ENCODE peak calls at places on chromosome 22, in six cellular contexts. F is HepG2; J is WERI-Rb-1; B is CD8-positive, alpha-beta T cell; P is brain microvascular endothelial cell; I is fibroblast of villous mesenchyme. E is an unnamed sample.

GRCh38 chr22:35489225-35489624 is 51.4 kb upstream of the RASD2 start:
- DNase-seq in B (no peak), F (no peak), J (no peak), P (no peak), I (no peak), E (peak; percentile 42)

GRCh38 chr22:22943521-22944267 is 56.1 kb downstream of the IGLL5 start:
- DNase-seq in J (no peak), P (no peak), B (no peak), F (no peak), I (no peak), E (no peak)

GRCh38 chr22:17836977-17837742 is 62.9 kb upstream of the BID start:
- DNase-seq in F (no peak), J (no peak), B (no peak), I (no peak), P (no peak), E (no peak)

GRCh38 chr22:28909375-28909774 is 26.0 kb downstream of the ZNRF3 start:
- DNase-seq in P (peak; percentile 62), I (no peak), B (no peak), J (no peak), F (no peak), E (no peak)

GRCh38 chr22:24304067-24304675 is 33.5 kb downstream of the SPECC1L start:
- DNase-seq in I (no peak), P (no peak), F (no peak), B (no peak), J (no peak), E (no peak)

GRCh38 chr22:29983296-29983917 is 96.9 kb upstream of the HORMAD2 start:
- DNase-seq in J (no peak), P (no peak), F (no peak), I (no peak), B (no peak), E (no peak)

GRCh38 chr22:33793464-33793863 is 126.8 kb downstream of the LARGE1 start:
- DNase-seq in I (no peak), P (no peak), J (no peak), B (no peak), F (no peak), E (no peak)

GRCh38 chr22:38461414-38462081 is 6.3 kb upstream of the KDELR3 start:
- DNase-seq in B (no peak), J (peak; percentile 93), I (peak; percentile 86), P (peak; percentile 72), F (peak; percentile 71), E (peak; percentile 97)

GRCh38 chr22:23119492-23120414 is 22.0 kb downstream of the RSPH14 start:
- DNase-seq in I (no peak), F (no peak), J (no peak), P (peak; percentile 2), B (peak; percentile 22), E (no peak)

GRCh38 chr22:28802595-28803087 is 2.3 kb upstream of the XBP1 start:
- DNase-seq in I (no peak), J (no peak), P (no peak), F (peak; percentile 66), B (no peak), E (no peak)

GRCh38 chr22:48306785-48307570 is 1520.7 kb downstream of the BRD1 start:
- DNase-seq in F (no peak), P (no peak), I (no peak), J (no peak), B (no peak), E (no peak)

GRCh38 chr22:36356708-36357694 is 30.8 kb downstream of the MYH9 start:
- DNase-seq in B (peak; percentile 40), J (no peak), F (no peak), I (no peak), P (no peak), E (no peak)

GRCh38 chr22:46012182-46012880 is 35.4 kb upstream of the WNT7B start:
- DNase-seq in F (no peak), I (no peak), P (no peak), J (no peak), B (no peak), E (no peak)

GRCh38 chr22:25903294-25903693 is 161.3 kb downstream of the MYO18B start:
- DNase-seq in F (no peak), P (no peak), I (no peak), B (no peak), J (peak; percentile 45), E (peak; percentile 54)
- TF ChIP-seq CTCF in F (peak; percentile 39), P (no peak), I (no peak), B (no peak), J (peak; percentile 70), E (peak; percentile 58)

GRCh38 chr22:18970180-18970947 is 34.3 kb upstream of the PRODH start:
- DNase-seq in I (no peak), P (no peak), J (peak; percentile 61), F (no peak), B (no peak), E (peak; percentile 77)
- TF ChIP-seq CTCF in I (no peak), P (peak; percentile 15), J (peak; percentile 28), F (peak; percentile 2), B (no peak), E (peak; percentile 42)

GRCh38 chr22:42257386-42257785 is 13.1 kb downstream of the TCF20 start:
- DNase-seq in B (no peak), I (no peak), J (no peak), F (no peak), P (no peak), E (no peak)
- TF ChIP-seq CTCF in B (no peak), I (no peak), J (no peak), F (no peak), P (no peak), E (no peak)

GRCh38 chr22:43827926-43828710 is 16.0 kb upstream of the EFCAB6 start:
- DNase-seq in I (no peak), F (no peak), B (no peak), P (no peak), J (peak; percentile 8), E (no peak)

GRCh38 chr22:43829448-43829821 is 17.3 kb upstream of the EFCAB6 start:
- DNase-seq in F (no peak), P (no peak), J (no peak), I (no peak), B (no peak), E (peak; percentile 74)

GRCh38 chr22:43829904-43830851 is 18.1 kb upstream of the EFCAB6 start:
- DNase-seq in P (no peak), I (peak; percentile 60), B (no peak), F (no peak), J (no peak), E (peak; percentile 73)

GRCh38 chr22:43827336-43827735 is 15.2 kb upstream of the EFCAB6 start:
- DNase-seq in P (no peak), I (no peak), F (no peak), J (peak; percentile 1), B (no peak), E (no peak)

GRCh38 chr22:43828711-43829447 is 16.8 kb upstream of the EFCAB6 start:
- DNase-seq in F (no peak), J (peak; percentile 44), P (peak; percentile 4), I (peak; percentile 67), B (no peak), E (peak; percentile 72)
- TF ChIP-seq CTCF in F (peak; percentile 5), J (peak; percentile 56), P (peak; percentile 19), I (no peak), B (no peak), E (no peak)

GRCh38 chr22:43537019-43537585 is 125.3 kb downstream of the MPPED1 start:
- DNase-seq in J (peak; percentile 37), B (no peak), P (no peak), F (peak; percentile 22), I (no peak), E (no peak)
- TF ChIP-seq CTCF in J (peak; percentile 54), B (no peak), P (no peak), F (peak; percentile 62), I (no peak), E (no peak)

DNA sequence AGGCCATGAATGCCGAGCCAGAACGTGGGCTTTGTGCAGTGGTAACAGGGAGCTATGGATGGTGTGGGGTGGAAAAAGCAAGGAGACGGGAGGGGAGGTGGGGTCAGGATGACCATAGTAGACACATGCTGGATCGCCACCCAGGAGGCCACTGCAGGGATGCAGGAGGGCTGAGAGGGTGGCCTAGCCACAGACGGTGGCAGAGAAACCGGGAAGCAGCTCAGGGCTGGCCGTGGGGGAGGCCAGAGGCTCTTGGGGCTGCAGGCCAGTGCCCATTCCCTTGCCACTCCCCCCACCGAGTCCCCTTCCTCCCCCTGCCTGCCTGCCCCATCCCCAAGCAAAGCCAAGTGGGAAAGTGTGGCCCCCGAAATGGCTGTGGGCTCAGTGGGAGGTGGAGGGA is 59.1 kb upstream of the TCF20 start:
- DNase-seq in J (no peak), I (no peak), P (no peak), F (no peak), B (no peak), E (no peak)
- TF ChIP-seq CTCF in J (no peak), I (no peak), P (no peak), F (no peak), B (no peak), E (no peak)

GRCh38 chr22:16781764-16782329 is 43.4 kb downstream of the XKR3 start:
- DNase-seq in F (no peak), I (no peak), P (no peak), J (no peak), B (no peak), E (no peak)

GRCh38 chr22:16781074-16781763 is 44.0 kb downstream of the XKR3 start:
- DNase-seq in P (no peak), B (no peak), J (no peak), F (no peak), I (no peak), E (no peak)

GRCh38 chr22:16783453-16783852 is 41.8 kb downstream of the XKR3 start:
- DNase-seq in P (no peak), J (no peak), F (no peak), I (no peak), B (no peak), E (no peak)

DNA sequence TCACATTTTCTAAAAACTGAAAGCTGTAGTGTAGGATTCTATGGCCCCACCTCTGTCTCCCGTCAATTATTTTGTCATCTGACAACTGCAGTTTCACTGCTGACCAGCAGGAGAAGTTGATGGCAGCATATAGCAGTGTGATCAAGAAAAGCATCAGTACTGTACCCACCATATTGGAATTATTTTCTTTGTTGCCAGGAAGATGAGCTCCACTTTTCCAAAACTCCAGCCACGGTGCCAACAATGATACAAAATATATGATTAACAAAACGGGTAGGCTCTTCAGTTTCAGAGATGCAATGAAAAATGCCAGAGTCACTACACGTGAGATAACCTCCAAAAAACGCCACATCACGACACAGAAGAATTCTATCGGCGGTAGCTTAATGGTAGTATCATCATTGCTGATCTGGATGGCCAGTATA is 41.3 kb downstream of the XKR3 start:
- DNase-seq in J (peak; percentile 8), B (no peak), I (no peak), F (peak; percentile 5), P (no peak), E (peak; percentile 30)
- TF ChIP-seq CTCF in J (peak; percentile 31), B (no peak), I (no peak), F (peak; percentile 4), P (peak; percentile 22), E (peak; percentile 84)